ENCODE peak calls at places on chromosomes 1 and 21, in seven cellular contexts. I is HCT116, W is cardiac muscle cell, B is fibroblast of pulmonary artery, M is astrocyte, S is bronchial epithelial cell, N is fibroblast of lung. A is an unnamed sample.

GRCh38 chr1:181094813-181095212 is 6.3 kb downstream of the IER5 start:
- DNase-seq in N (peak), I (no peak), W (peak), S (no peak), M (peak), B (peak), A (peak)

GRCh38 chr1:62045579-62045978 is 149.1 kb upstream of the L1TD1 start:
- DNase-seq in M (peak), B (peak), I (no peak), W (peak), S (peak), N (peak), A (peak)

GRCh38 chr1:159985456-159985855 is 31.4 kb upstream of the SLAMF9 start:
- DNase-seq in N (no peak), W (no peak), S (no peak), I (no peak), M (no peak), B (no peak), A (no peak)

GRCh38 chr1:48073773-48074172 is 76.6 kb upstream of the TRABD2B start:
- DNase-seq in W (no peak), N (no peak), B (no peak), I (no peak), M (no peak), S (no peak), A (no peak)

GRCh38 chr1:35574655-35575400 is 1.7 kb downstream of the TFAP2E start:
- DNase-seq in S (peak), I (no peak), M (no peak), N (no peak), B (no peak), W (no peak), A (no peak)

GRCh38 chr1:67618285-67619018 is 66.5 kb upstream of the GADD45A start:
- DNase-seq in M (peak), B (peak), N (peak), I (no peak), W (peak), S (peak), A (peak)

GRCh38 chr1:10575616-10576015 is 100.9 kb downstream of the PEX14 start:
- DNase-seq in I (peak), S (peak), B (peak), W (peak), N (peak), M (peak), A (peak)

GRCh38 chr1:230144010-230144614 is 77.1 kb downstream of the GALNT2 start:
- DNase-seq in B (no peak), M (no peak), I (no peak), N (no peak), S (no peak), W (no peak), A (no peak)

GRCh38 chr1:98119793-98120192 is 199.0 kb upstream of the DPYD start:
- DNase-seq in B (peak), N (peak), S (peak), W (peak), M (peak), I (no peak), A (peak)

GRCh38 chr1:25888426-25888987 is 13.0 kb upstream of the PAQR7 start:
- DNase-seq in N (peak), S (peak), I (no peak), M (no peak), W (no peak), B (no peak), A (no peak)

GRCh38 chr1:75053207-75053606 is 81.0 kb upstream of the LHX8 start:
- DNase-seq in M (no peak), B (no peak), N (no peak), I (peak), S (peak), W (no peak), A (no peak)

GRCh38 chr1:54498383-54499096 is 49.5 kb upstream of the ACOT11 start:
- DNase-seq in W (no peak), B (no peak), I (no peak), M (no peak), S (no peak), N (peak), A (no peak)

GRCh38 chr21:29433366-29434059 is 134.8 kb downstream of the BACH1 start:
- DNase-seq in M (no peak), W (no peak), N (peak), I (no peak), B (peak), S (peak), A (peak)

GRCh38 chr21:35303085-35303484 is 254.0 kb upstream of the RUNX1 start:
- DNase-seq in S (peak), I (peak), N (peak), M (peak), W (peak), B (peak), A (peak)

GRCh38 chr1:86913399-86913895 is 479 bp downstream of the SELENOF start:
- DNase-seq in S (peak), N (no peak), W (peak), I (no peak), B (peak), M (peak), A (peak)

GRCh38 chr1:11062965-11063401 is 3.2 kb upstream of the SRM start:
- DNase-seq in N (peak), B (no peak), M (peak), W (peak), S (no peak), I (no peak), A (peak)

GRCh38 chr1:68140536-68140935 is 90.1 kb upstream of the DIRAS3 start:
- DNase-seq in M (peak), S (no peak), W (peak), B (peak), N (peak), I (no peak), A (peak)

GRCh38 chr1:31939484-31940329 is 1.5 kb upstream of the PTP4A2 start:
- DNase-seq in I (peak), S (peak), N (peak), M (peak), W (peak), B (peak), A (peak)

GRCh38 chr1:98963359-98963758 is 41.3 kb downstream of the PLPPR5 start:
- DNase-seq in W (peak), M (peak), N (peak), I (no peak), S (no peak), B (peak), A (peak)

GRCh38 chr1:57204942-57205787 is 218.7 kb downstream of the DAB1 start:
- DNase-seq in W (no peak), N (peak), I (no peak), B (no peak), M (no peak), S (peak), A (no peak)

GRCh38 chr1:220691039-220691684 is 999 bp downstream of the C1orf115 start:
- DNase-seq in W (no peak), N (no peak), S (no peak), I (no peak), M (no peak), B (no peak), A (no peak)

GRCh38 chr1:94025383-94026340 is 95.3 kb downstream of the ABCA4 start:
- DNase-seq in S (peak), M (peak), W (peak), N (peak), I (peak), B (peak), A (peak)

GRCh38 chr1:225425211-225425786 is 2.5 kb downstream of the LBR start:
- DNase-seq in W (peak), N (peak), B (peak), I (no peak), M (peak), S (peak), A (peak)
- H3K4me3 ChIP-seq in W (no peak), N (no peak), B (peak), I (no peak), M (peak), S (no peak), A (peak)

DNA sequence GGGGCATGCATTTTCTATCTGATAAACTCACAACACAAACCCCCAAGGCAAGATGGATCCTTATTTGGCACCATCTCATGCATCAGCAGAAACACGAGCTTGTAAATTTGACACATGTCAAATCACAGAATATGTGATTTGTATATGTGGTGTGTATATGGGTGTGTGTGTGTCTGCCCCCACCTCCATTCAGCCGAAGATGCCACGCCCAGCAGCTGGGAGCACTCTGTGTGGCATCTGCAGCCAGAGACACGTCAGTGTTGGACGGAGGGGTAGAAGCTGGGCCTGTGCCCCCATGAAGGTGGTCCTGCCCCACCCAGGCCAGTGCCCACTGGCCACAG is 108.4 kb downstream of the CAPN8 start:
- DNase-seq in N (no peak), W (no peak), S (no peak), B (no peak), I (no peak), M (no peak), A (no peak)
- TF ChIP-seq CTCF in N (no peak), W (no peak), S (no peak), B (no peak), I (no peak), M (no peak), A (no peak)

GRCh38 chr1:150186789-150187559 is 37.3 kb downstream of the PLEKHO1 start:
- DNase-seq in S (peak), N (peak), I (peak), W (peak), M (peak), B (peak), A (peak)
- H3K4me3 ChIP-seq in S (no peak), N (no peak), I (peak), W (no peak), M (peak), B (no peak), A (peak)

DNA sequence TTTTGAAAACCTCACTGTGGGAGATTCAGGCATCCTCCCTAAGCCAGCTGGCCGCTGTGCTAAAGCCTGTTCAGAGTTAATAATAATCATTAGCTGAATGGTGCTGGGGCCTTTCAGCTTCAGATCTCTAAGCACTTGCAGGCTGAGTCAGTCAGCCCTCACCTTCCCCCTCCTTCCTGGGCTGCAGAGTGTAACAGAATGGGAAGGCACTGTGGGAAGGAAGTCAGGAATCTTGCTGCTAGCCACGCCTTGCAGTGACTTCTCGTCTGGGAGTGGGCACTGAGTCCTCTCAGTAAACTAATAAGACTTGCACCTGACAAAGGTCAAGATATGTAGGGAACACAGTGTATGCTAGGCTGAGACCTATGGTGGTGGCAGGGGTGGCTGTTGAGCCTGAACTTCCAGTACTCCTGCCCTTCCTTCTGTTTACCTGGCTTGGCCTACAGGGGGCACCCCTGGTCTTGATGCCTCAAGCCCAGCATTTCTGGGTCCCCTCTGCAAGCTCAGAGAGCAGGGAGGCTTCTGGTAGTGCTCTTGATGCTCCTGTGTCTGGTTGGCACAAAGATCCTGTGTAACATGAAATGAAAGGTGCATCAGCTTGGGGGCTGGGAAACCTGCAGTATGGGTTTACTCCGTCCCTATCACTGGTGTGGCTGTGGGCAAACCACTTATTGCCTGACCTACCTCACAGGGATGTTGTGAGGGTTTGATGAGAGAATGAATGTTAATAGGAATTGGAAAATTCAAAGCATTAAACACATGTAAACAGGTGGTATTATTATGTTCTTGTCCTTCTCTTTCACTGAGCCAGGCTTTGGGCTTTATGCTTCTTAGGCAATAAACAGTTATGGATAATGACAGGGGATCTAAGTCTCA is 6.0 kb downstream of the CYB561D1 start:
- DNase-seq in B (peak), N (peak), S (peak), I (no peak), M (peak), W (peak), A (peak)
- TF ChIP-seq CTCF in B (peak), N (peak), S (peak), I (peak), M (peak), W (peak), A (peak)

DNA sequence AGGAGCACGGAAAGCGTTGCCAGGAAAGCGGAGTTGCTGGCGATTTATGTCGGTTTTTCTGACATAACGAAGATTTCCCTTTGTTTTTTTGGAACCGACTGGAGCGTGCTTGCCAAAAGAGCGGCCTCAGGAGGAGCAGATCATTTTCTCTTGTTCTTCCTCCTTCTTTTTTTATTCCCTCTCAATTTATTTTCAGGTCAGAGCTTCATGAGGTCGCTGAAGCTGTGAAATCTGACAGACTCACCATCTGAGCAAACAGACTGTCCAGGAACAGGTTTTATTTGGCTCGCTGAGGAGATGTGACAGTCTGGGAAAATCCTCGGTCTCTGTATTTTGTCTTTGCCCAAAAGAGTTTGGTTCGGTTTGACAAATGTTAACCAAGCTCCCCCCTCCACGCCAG is 275.6 kb downstream of the CAMTA1 start:
- DNase-seq in W (no peak), N (no peak), M (no peak), I (no peak), S (no peak), B (no peak), A (no peak)
- H3K4me3 ChIP-seq in W (no peak), N (no peak), M (no peak), I (no peak), S (no peak), B (no peak), A (no peak)

DNA sequence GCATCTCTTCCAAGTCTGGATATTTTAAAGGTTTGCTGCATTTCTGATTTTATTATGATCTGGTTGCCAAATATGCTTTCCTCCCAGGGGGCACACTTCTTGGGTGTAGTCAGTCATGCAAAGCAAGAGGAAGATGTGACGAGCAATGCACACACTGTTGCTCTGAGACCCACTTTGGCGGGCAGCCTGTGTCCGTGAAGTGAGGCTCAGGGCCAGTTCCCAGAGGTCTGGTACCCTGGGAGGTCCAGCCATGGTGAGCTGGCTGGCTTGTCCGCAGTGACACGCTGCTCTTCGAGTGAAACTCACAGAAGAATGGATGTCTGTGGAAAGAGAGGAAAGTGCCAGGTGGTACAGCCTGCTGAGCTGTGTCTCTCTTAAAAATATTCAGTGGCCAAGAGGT is 52.8 kb upstream of the EDN2 start:
- DNase-seq in I (no peak), S (no peak), M (no peak), B (peak), W (no peak), N (peak), A (no peak)
- TF ChIP-seq CTCF in I (no peak), S (no peak), M (no peak), B (no peak), W (no peak), N (no peak), A (no peak)

DNA sequence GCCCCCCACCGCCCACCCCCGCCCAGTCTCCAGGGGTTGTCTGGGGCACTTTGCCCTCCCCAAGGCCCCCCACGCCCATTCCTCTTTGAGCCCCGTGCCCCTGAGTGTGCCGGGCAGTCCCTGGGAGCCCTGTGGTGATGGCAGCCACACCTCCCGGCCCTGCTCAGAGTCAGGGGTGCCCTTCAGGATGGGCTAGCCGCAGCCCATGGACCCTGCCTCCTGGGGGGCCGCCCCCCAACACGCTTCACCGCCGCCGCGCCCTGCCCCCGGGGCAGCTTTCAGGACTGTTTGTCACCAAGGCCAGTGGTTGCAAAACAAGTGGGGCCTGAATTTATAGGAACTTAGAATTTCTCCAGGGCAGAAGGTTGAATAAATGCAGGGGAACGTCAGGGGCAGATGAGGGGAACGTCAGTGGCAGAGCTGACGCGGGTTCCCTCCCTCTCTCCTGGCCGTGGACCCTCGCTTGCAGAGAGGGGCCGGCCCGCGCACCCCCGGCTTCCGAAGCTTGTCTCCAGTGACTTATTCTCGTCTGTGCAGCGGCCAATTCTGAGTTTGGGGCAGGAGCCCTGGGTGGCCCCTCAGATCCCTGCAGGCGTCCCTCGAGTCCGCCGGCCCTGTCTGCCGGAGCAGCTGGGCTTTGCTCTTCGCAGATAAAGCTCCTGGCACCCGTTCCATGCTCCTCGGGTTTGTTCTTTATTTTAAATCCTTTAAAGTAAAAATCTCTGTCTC is 41.2 kb upstream of the ADARB1 start:
- DNase-seq in I (no peak), B (no peak), N (no peak), S (no peak), M (no peak), W (peak), A (no peak)
- H3K4me3 ChIP-seq in I (no peak), B (no peak), N (no peak), S (no peak), M (no peak), W (no peak), A (no peak)

GRCh38 chr1:184031127-184032107 is 6.1 kb downstream of the COLGALT2 start:
- DNase-seq in B (no peak), I (no peak), S (no peak), M (no peak), W (no peak), N (no peak), A (no peak)

GRCh38 chr1:184030433-184031126 is 6.9 kb downstream of the COLGALT2 start:
- DNase-seq in W (no peak), N (no peak), B (no peak), S (peak), I (no peak), M (no peak), A (no peak)

GRCh38 chr1:184027751-184028682 is 9.5 kb downstream of the COLGALT2 start:
- DNase-seq in B (no peak), N (peak), S (no peak), I (no peak), M (peak), W (peak), A (peak)

GRCh38 chr1:184032306-184033135 is 5.0 kb downstream of the COLGALT2 start:
- DNase-seq in N (no peak), M (no peak), B (no peak), I (no peak), S (no peak), W (no peak), A (no peak)

GRCh38 chr1:184028854-184029623 is 8.5 kb downstream of the COLGALT2 start:
- DNase-seq in M (no peak), S (no peak), I (no peak), B (no peak), W (no peak), N (no peak), A (no peak)
- TF ChIP-seq CTCF in M (no peak), S (no peak), I (no peak), B (no peak), W (no peak), N (no peak), A (no peak)

DNA sequence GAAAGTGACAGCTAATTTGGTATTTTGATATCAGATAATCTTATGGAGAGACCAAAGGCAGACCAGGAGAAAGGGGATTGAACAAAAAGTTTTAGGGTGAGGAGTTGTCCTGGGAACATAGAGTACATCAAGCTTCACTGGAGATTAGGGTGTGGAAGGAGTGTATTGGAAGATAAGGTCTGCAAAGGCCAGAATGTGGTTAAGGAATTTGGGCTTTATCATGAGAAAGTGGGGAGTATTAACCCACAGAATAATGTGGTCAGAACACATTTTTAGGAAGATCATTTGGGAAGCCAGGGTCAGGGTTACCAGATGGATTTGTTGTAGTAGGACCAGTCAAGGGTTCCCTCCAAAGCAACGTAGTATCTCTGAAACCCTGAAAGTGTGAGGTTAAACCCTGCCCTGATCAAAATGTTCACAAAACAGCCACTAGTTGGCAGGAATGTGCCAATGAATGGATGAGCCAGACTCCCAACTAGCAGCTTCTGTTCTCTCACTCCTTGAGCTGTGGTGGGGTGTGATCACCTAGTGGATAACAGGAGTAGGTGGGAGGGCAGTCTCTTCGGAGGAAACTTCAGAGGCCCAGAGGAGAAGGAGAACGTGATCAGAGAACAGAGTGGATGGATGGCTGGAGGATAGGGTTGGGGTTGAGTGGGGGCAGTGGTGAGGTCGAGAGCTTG is 35.8 kb downstream of the SLC2A1 start:
- DNase-seq in W (peak), B (peak), S (peak), I (peak), M (peak), N (peak), A (peak)
- H3K4me3 ChIP-seq in W (no peak), B (no peak), S (no peak), I (no peak), M (no peak), N (no peak), A (no peak)

GRCh38 chr1:196732526-196732925 is 42.1 kb upstream of the CFHR3 start:
- DNase-seq in I (no peak), S (no peak), B (no peak), M (no peak), N (no peak), W (no peak), A (no peak)
- TF ChIP-seq CTCF in I (peak), S (no peak), B (peak), M (peak), N (no peak), W (peak), A (peak)